ENCODE peak calls at places on chromosomes 2 and 18, in nine cellular contexts. L is body of pancreas, H is A549, V is vagina, R is spleen, Y is HCT116, M is heart left ventricle, A is IMR-90, C is Peyer's patch. W is an unnamed sample.

GRCh38 chr2:152336854-152337510 is 2.0 kb downstream of the FMNL2 start:
- DNase-seq in V (no peak), Y (no peak), L (peak), R (no peak), M (peak), C (peak), H (no peak), A (peak), W (peak)

GRCh38 chr2:239155806-239156480 is 244.9 kb downstream of the HDAC4 start:
- DNase-seq in C (peak), R (peak), A (no peak), H (no peak), V (no peak), Y (no peak), M (peak), L (no peak), W (peak)

GRCh38 chr2:222835142-222835822 is 25.6 kb upstream of the ACSL3 start:
- DNase-seq in Y (no peak), H (no peak), M (no peak), V (no peak), C (no peak), R (no peak), A (no peak), L (peak), W (no peak)

GRCh38 chr2:119429225-119430000 is 2.2 kb upstream of the TMEM37 start:
- DNase-seq in H (no peak), C (no peak), R (no peak), A (no peak), Y (no peak), V (no peak), L (no peak), M (no peak), W (no peak)

GRCh38 chr18:49745051-49746014 is 68.0 kb downstream of the ACAA2 start:
- DNase-seq in R (no peak), L (no peak), Y (no peak), M (no peak), V (no peak), H (no peak), C (peak), A (no peak), W (no peak)

GRCh38 chr18:48868468-48869466 is 82.0 kb downstream of the SMAD7 start:
- DNase-seq in C (peak), V (no peak), A (peak), L (peak), R (peak), H (no peak), M (no peak), Y (no peak), W (no peak)

GRCh38 chr18:63881851-63882250 is 5.7 kb upstream of the SERPINB2 start:
- DNase-seq in V (no peak), M (no peak), C (no peak), Y (no peak), L (no peak), R (no peak), A (peak), H (no peak), W (no peak)

GRCh38 chr2:135563793-135564192 is 32.5 kb downstream of the R3HDM1 start:
- DNase-seq in H (no peak), R (no peak), A (peak), Y (no peak), V (no peak), L (no peak), C (no peak), M (no peak), W (no peak)

GRCh38 chr2:105775809-105776559 is 31.3 kb downstream of the NCK2 start:
- DNase-seq in R (peak), Y (no peak), H (no peak), M (no peak), A (no peak), L (no peak), V (no peak), C (no peak), W (no peak)

GRCh38 chr2:160349306-160349705 is 144.3 kb downstream of the RBMS1 start:
- DNase-seq in V (no peak), R (no peak), Y (no peak), L (no peak), H (no peak), A (peak), C (no peak), M (no peak), W (no peak)

GRCh38 chr2:88698498-88699233 is 7.2 kb downstream of the RPIA start:
- DNase-seq in C (peak), L (peak), A (no peak), Y (no peak), M (no peak), H (no peak), R (no peak), V (no peak), W (no peak)

GRCh38 chr2:226791487-226792081 is 8.0 kb downstream of the IRS1 start:
- DNase-seq in V (no peak), M (peak), A (peak), H (peak), C (peak), Y (no peak), R (peak), L (peak), W (peak)

GRCh38 chr18:22846088-22846683 is 86.9 kb upstream of the RBBP8 start:
- DNase-seq in A (peak), R (no peak), Y (peak), L (peak), M (no peak), C (no peak), V (no peak), H (peak), W (no peak)

GRCh38 chr2:206217743-206218520 is 56.5 kb upstream of the ZDBF2 start:
- DNase-seq in M (no peak), Y (no peak), L (no peak), A (no peak), C (no peak), R (no peak), V (no peak), H (no peak), W (no peak)

GRCh38 chr2:237456200-237456731 is 30.8 kb upstream of the MLPH start:
- DNase-seq in H (no peak), Y (no peak), R (no peak), V (no peak), A (peak), C (no peak), L (no peak), M (peak), W (peak)

GRCh38 chr2:162711832-162712540 is 126.6 kb downstream of the KCNH7 start:
- DNase-seq in Y (no peak), L (peak), A (no peak), R (no peak), V (no peak), H (no peak), C (no peak), M (no peak), W (no peak)

GRCh38 chr2:147594038-147594437 is 250.8 kb upstream of the ACVR2A start:
- DNase-seq in Y (no peak), H (no peak), M (no peak), C (no peak), V (no peak), A (no peak), R (no peak), L (no peak), W (no peak)

GRCh38 chr2:54077088-54077900 is 38.1 kb upstream of the ACYP2 start:
- DNase-seq in C (no peak), R (no peak), H (no peak), M (no peak), L (no peak), V (no peak), A (no peak), Y (no peak), W (no peak)

GRCh38 chr18:24057804-24058203 is 43.2 kb downstream of the TTC39C start:
- DNase-seq in A (no peak), R (no peak), H (no peak), L (no peak), M (no peak), Y (no peak), C (no peak), V (no peak), W (no peak)

GRCh38 chr18:60060578-60060977 is 160.8 kb downstream of the PMAIP1 start:
- DNase-seq in R (no peak), V (no peak), M (no peak), C (no peak), L (no peak), H (no peak), Y (no peak), A (no peak), W (no peak)

GRCh38 chr2:19228720-19229119 is 129.7 kb downstream of the OSR1 start:
- DNase-seq in M (no peak), V (no peak), H (no peak), Y (no peak), L (no peak), C (no peak), A (no peak), R (no peak), W (no peak)

GRCh38 chr2:188042412-188042811 is 249.3 kb upstream of the GULP1 start:
- DNase-seq in C (no peak), H (no peak), A (peak), R (no peak), V (no peak), M (no peak), L (no peak), Y (no peak), W (no peak)

GRCh38 chr2:23322813-23323212 is 62.2 kb upstream of the KLHL29 start:
- DNase-seq in H (no peak), M (no peak), Y (no peak), R (no peak), C (no peak), A (no peak), V (no peak), L (peak), W (peak)

GRCh38 chr2:233165543-233165894 is 86.0 kb upstream of the ATG16L1 start:
- DNase-seq in C (no peak), H (no peak), Y (no peak), M (no peak), L (no peak), A (no peak), V (no peak), R (no peak), W (no peak)
- TF ChIP-seq POLR2A in C (no peak), H (no peak), Y (no peak), M (no peak), L (no peak), A (no peak), V (no peak), R (no peak), W (no peak)

GRCh38 chr2:231684314-231685223 is 23.8 kb upstream of the PTMA start:
- DNase-seq in C (no peak), R (peak), A (no peak), Y (no peak), V (no peak), M (peak), L (peak), H (no peak), W (no peak)
- H3K4me3 ChIP-seq in C (no peak), R (no peak), A (no peak), Y (no peak), V (no peak), M (no peak), L (no peak), H (no peak), W (no peak)

DNA sequence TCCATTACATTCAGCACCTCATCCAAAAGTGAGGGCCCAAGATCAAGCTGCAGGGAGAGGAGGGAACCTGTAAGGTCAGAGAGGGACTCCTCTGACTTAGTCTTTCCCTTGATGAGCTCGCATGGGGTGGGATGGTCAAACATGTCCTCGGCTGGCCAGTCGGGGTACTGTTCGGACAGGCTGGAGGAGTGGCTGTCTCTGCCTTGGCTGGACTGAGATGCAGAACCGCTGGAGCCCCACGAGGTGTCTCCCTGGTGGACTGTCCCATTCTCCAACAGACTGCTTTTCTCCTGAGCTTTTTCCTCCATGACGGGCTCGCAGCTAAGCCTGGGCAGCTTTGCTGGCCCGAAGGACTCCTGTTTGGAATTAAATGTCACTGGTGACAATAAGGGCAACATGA is 25.6 kb downstream of the CDC42EP3 start:
- DNase-seq in C (no peak), M (no peak), V (peak), R (no peak), H (no peak), Y (no peak), L (no peak), A (no peak), W (no peak)
- TF ChIP-seq CTCF in C (no peak), M (no peak), V (no peak), R (no peak), H (no peak), Y (no peak), L (no peak), A (no peak), W (no peak)

DNA sequence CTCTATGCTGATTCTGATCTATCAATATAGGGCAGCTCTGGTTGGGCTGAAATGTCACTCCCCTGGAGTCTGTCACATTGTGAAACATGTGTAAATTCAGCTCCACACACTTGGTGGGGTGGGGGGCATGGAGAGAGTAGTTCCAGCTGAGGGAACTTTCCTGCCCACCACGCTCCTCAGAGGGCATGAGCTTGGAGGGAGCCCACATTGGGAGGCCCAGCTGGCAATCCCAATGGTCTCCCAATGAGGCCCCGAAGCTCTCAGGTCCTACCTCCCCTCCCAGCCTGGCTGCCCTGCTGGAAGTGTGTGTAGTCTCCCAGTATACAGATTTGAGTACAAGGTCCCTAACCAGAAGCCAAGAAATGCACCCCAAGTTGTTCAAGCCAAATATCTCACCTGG is 31.5 kb downstream of the GYPC start:
- DNase-seq in M (no peak), V (no peak), L (no peak), H (no peak), A (no peak), C (no peak), Y (no peak), R (no peak), W (no peak)
- TF ChIP-seq POLR2A in M (no peak), V (no peak), L (no peak), H (no peak), A (no peak), C (no peak), Y (no peak), R (no peak), W (no peak)

DNA sequence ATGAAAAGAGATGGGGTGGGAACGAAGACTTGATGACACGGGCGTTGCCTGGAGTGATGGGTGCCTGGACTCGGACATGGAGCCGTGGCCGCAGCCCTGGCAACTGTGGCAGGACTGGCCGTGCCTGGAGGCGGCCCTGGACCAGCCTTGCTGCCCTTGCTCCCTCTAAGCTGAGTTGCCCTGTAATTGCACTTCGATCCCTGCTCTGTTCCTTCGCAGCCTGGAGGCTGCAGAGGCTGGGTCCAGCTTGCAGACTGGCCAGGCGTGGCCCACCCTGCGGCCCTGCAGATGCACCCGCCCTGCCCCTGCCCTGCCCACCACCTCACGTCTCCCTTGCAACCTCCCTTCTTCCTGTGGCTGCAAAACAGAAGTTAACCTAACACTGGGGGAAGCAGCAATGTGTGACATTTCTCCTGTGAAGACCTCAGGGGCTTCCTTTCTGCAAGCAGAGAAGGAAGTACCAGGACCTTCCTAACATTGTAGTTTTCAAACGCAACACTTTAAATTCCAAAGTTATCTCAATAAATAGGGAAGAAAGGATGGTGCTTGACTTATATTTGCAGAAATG is 174.6 kb upstream of the TPO start:
- DNase-seq in V (no peak), L (no peak), A (no peak), R (no peak), Y (no peak), M (no peak), C (no peak), H (no peak), W (no peak)
- H3K4me3 ChIP-seq in V (no peak), L (no peak), A (no peak), R (no peak), Y (no peak), M (no peak), C (no peak), H (no peak), W (no peak)

DNA sequence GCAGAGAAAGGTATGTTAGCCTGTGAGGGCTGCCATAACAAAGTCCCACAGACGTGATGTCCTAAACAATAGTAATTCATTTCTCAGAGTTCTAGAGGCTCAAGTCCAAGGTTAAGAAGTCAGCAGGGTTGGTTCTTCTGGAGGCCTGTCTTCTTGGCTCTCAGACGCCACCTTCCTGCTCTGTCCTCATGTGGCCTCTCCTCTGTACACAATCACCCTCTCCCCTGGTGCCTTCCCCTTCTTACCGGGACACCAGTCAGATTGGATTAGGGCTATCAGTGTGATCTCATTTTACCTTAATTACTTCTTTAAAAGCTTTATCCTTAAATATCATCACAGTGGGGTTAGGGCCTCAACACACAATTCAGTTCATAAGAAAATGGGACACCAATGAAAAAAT is 860.5 kb downstream of the RNF144A start:
- DNase-seq in L (no peak), V (no peak), H (no peak), R (no peak), Y (no peak), M (no peak), C (no peak), A (no peak), W (no peak)
- TF ChIP-seq CTCF in L (no peak), V (no peak), H (no peak), R (no peak), Y (no peak), M (no peak), C (no peak), A (no peak), W (no peak)

DNA sequence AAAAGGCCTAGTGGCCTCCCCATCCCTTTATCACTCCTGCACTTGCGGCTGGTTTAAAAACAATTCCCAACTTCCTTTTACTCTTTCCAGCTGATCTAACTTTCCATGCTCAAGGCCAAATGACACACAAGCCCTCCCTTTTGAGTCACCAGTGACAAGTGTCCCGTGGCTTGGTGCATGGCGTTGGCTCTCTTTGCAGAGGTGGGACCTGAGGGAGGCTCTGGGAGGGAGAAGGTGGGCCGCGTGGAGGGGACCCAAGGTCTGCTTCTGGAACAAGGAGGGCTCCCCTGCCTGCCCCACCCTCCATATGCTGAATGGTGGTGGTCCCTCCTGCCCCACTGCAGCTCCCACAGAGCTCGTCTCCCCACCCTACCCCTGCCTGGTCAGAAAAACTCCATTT is 30.8 kb upstream of the HPCAL1 start:
- DNase-seq in M (no peak), Y (no peak), H (no peak), L (peak), R (peak), A (no peak), V (no peak), C (peak), W (no peak)
- TF ChIP-seq POLR2A in M (no peak), Y (no peak), H (no peak), L (peak), R (no peak), A (no peak), V (no peak), C (no peak), W (no peak)

GRCh38 chr2:36695746-36696415 is 626 bp upstream of the VIT start:
- DNase-seq in V (no peak), Y (no peak), H (no peak), C (no peak), M (no peak), A (peak), R (no peak), L (no peak), W (no peak)
- H3K4me3 ChIP-seq in V (no peak), Y (no peak), H (no peak), C (no peak), M (no peak), A (no peak), R (no peak), L (no peak), W (no peak)